ENCODE peak calls at places on chromosomes 12 and 14, in seven cellular contexts. J is upper lobe of left lung, H is tibial nerve, T is K562, S is sigmoid colon, N is heart left ventricle, L is prostate gland. I is an unnamed sample.

GRCh38 chr12:85016423-85016822 is 19.7 kb downstream of the TSPAN19 start:
- DNase-seq in T (no peak), N (no peak), L (no peak), S (no peak), J (no peak), H (peak), I (no peak)

GRCh38 chr14:78254911-78255431 is 84.8 kb downstream of the NRXN3 start:
- DNase-seq in H (no peak), S (no peak), L (no peak), J (no peak), T (no peak), N (no peak), I (no peak)

GRCh38 chr12:120855823-120856589 is 48.2 kb downstream of the SPPL3 start:
- DNase-seq in N (no peak), T (peak), J (no peak), H (no peak), L (no peak), S (no peak), I (no peak)

GRCh38 chr14:93160353-93160801 is 24.3 kb downstream of the MOAP1 start:
- DNase-seq in T (peak), H (no peak), L (no peak), S (no peak), N (no peak), J (no peak), I (no peak)

GRCh38 chr12:119145367-119145766 is 33.4 kb upstream of the HSPB8 start:
- DNase-seq in L (no peak), N (no peak), H (no peak), T (no peak), S (no peak), J (peak), I (no peak)

GRCh38 chr14:21084988-21085853 is 13.2 kb downstream of the ZNF219 start:
- DNase-seq in N (peak), T (no peak), J (peak), H (no peak), S (peak), L (peak), I (peak)

GRCh38 chr14:59417301-59417700 is 47.9 kb downstream of the GPR135 start:
- DNase-seq in H (no peak), L (no peak), S (no peak), T (no peak), J (no peak), N (no peak), I (no peak)

GRCh38 chr12:100413006-100413405 is 56.1 kb downstream of the SLC17A8 start:
- DNase-seq in J (no peak), S (no peak), H (no peak), N (no peak), T (no peak), L (no peak), I (no peak)

GRCh38 chr14:98606816-98607215 is 665.2 kb downstream of the BCL11B start:
- DNase-seq in N (no peak), J (peak), S (no peak), L (no peak), H (no peak), T (no peak), I (no peak)

GRCh38 chr14:99148131-99148530 is 123.9 kb downstream of the BCL11B start:
- DNase-seq in T (no peak), N (no peak), S (peak), L (no peak), H (no peak), J (no peak), I (peak)

GRCh38 chr14:68379510-68380303 is 413.2 kb downstream of the ZFP36L1 start:
- DNase-seq in N (no peak), L (peak), S (no peak), H (no peak), T (no peak), J (no peak), I (no peak)

GRCh38 chr12:63313139-63313538 is 162.1 kb upstream of the AVPR1A start:
- DNase-seq in S (no peak), N (no peak), H (no peak), T (no peak), J (no peak), L (no peak), I (no peak)

GRCh38 chr12:116594325-116595038 is 35.3 kb downstream of the MAP1LC3B2 start:
- DNase-seq in S (no peak), L (no peak), T (no peak), N (peak), H (no peak), J (no peak), I (peak)

GRCh38 chr12:15474766-15475165 is 152.5 kb downstream of the PTPRO start:
- DNase-seq in L (no peak), N (no peak), J (no peak), H (no peak), S (no peak), T (no peak), I (no peak)

GRCh38 chr12:68237523-68238070 is 12.0 kb upstream of the IL26 start:
- DNase-seq in J (no peak), L (no peak), T (no peak), N (no peak), H (no peak), S (no peak), I (no peak)

GRCh38 chr12:89669197-89669596 is 39.4 kb downstream of the ATP2B1 start:
- DNase-seq in H (no peak), S (no peak), N (no peak), J (no peak), T (no peak), L (no peak), I (no peak)

GRCh38 chr12:116773276-116773731 is 35.2 kb downstream of the RNFT2 start:
- DNase-seq in S (no peak), T (no peak), N (no peak), H (no peak), L (peak), J (no peak), I (no peak)

GRCh38 chr12:91965781-91966180 is 179.9 kb downstream of the BTG1 start:
- DNase-seq in T (no peak), L (no peak), J (no peak), H (no peak), S (no peak), N (no peak), I (no peak)

GRCh38 chr14:22900088-22900799 is 17.2 kb downstream of the REM2 start:
- DNase-seq in J (no peak), H (peak), T (peak), N (no peak), S (no peak), L (peak), I (peak)

GRCh38 chr12:131929530-131930456 is 717 bp downstream of the PUS1 start:
- DNase-seq in H (no peak), L (no peak), N (no peak), J (peak), T (peak), S (peak), I (no peak)

GRCh38 chr14:54727929-54728328 is 161.0 kb downstream of the SAMD4A start:
- DNase-seq in J (no peak), S (peak), N (no peak), L (no peak), T (no peak), H (no peak), I (peak)

GRCh38 chr12:30905483-30906009 is 21.0 kb upstream of the TSPAN11 start:
- DNase-seq in J (no peak), L (no peak), T (no peak), H (no peak), N (no peak), S (no peak), I (no peak)

GRCh38 chr12:31928246-31929139 is 30.7 kb upstream of the RESF1 start:
- DNase-seq in L (no peak), N (no peak), J (no peak), S (no peak), H (no peak), T (no peak), I (no peak)

GRCh38 chr14:69263364-69263763 is 3.4 kb downstream of the GALNT16 start:
- DNase-seq in T (no peak), J (no peak), H (peak), L (no peak), N (no peak), S (peak), I (peak)

GRCh38 chr14:100078216-100078780 is 13.1 kb downstream of the EVL start:
- DNase-seq in L (no peak), N (no peak), S (no peak), T (no peak), H (no peak), J (no peak), I (no peak)

GRCh38 chr14:20350860-20351259 is 7.4 kb downstream of the PARP2 start:
- DNase-seq in S (no peak), H (no peak), T (no peak), J (no peak), N (no peak), L (no peak), I (no peak)

GRCh38 chr12:53060721-53061276 is 10.9 kb downstream of the TNS2 start:
- DNase-seq in J (peak), L (no peak), T (no peak), H (no peak), S (peak), N (no peak), I (peak)

GRCh38 chr14:66746316-66747006 is 238.5 kb downstream of the GPHN start:
- DNase-seq in H (peak), L (no peak), J (no peak), N (no peak), T (peak), S (no peak), I (no peak)

GRCh38 chr12:49014547-49014946 is 4.0 kb downstream of the PRKAG1 start:
- DNase-seq in L (no peak), J (no peak), S (no peak), T (no peak), H (no peak), N (no peak), I (no peak)

GRCh38 chr12:121288941-121289340 is 7.6 kb downstream of the CAMKK2 start:
- DNase-seq in H (peak), J (no peak), S (no peak), N (no peak), T (peak), L (no peak), I (no peak)

GRCh38 chr12:113276946-113277500 is 55.8 kb downstream of the TPCN1 start:
- DNase-seq in S (peak), H (no peak), L (no peak), T (no peak), N (peak), J (no peak), I (no peak)

GRCh38 chr12:117476341-117476740 is 114.9 kb upstream of the NOS1 start:
- DNase-seq in H (no peak), S (no peak), J (no peak), L (no peak), T (no peak), N (no peak), I (no peak)

GRCh38 chr14:95098984-95099599 is 58.2 kb downstream of the DICER1 start:
- DNase-seq in T (peak), H (peak), J (no peak), L (peak), N (no peak), S (peak), I (peak)

GRCh38 chr12:63668028-63668799 is at the start of gene DPY19L2:
- DNase-seq in S (peak), T (no peak), N (peak), L (peak), H (peak), J (no peak), I (peak)

GRCh38 chr14:69880051-69880487 is 853 bp downstream of the SMOC1 start:
- DNase-seq in N (no peak), H (no peak), L (no peak), T (no peak), S (no peak), J (peak), I (no peak)

GRCh38 chr14:35963209-35963608 is 137.1 kb downstream of the BRMS1L start:
- DNase-seq in J (no peak), S (no peak), N (no peak), H (no peak), L (no peak), T (peak), I (no peak)

GRCh38 chr12:3311027-3311402 is 180.0 kb upstream of the PRMT8 start:
- DNase-seq in S (no peak), J (no peak), L (peak), T (no peak), N (no peak), H (no peak), I (no peak)

GRCh38 chr14:73223049-73223448 is 14.3 kb upstream of the PAPLN start:
- DNase-seq in S (no peak), H (peak), L (no peak), J (no peak), T (no peak), N (no peak), I (no peak)

GRCh38 chr14:76181546-76181945 is 29.8 kb downstream of the GPATCH2L start:
- DNase-seq in S (no peak), T (peak), H (no peak), L (no peak), N (no peak), J (no peak), I (no peak)
- TF ChIP-seq CTCF in S (no peak), T (no peak), H (no peak), L (no peak), N (no peak), J (no peak), I (no peak)

DNA sequence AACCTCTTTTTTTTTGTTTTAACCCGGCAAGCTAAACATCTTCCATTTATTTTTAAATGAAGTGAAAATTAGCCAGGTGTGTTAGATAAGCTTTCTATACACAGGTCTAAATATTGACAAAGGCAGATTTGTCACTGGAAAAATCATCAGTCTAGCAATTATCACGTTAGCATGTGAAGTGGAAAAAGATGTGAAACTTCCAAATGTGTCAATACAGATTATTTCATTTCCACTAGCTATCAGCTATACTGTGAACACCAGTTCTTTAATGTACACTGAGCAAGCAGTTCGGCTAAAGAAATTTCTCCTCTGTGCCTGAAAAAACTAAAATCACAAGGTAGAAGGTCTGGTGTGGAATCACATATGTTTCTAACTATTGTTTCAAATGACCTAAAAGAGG is 96.6 kb upstream of the G2E3 start:
- DNase-seq in N (no peak), T (no peak), J (no peak), H (no peak), L (no peak), S (no peak), I (no peak)
- H3K4me3 ChIP-seq in N (no peak), T (no peak), J (no peak), H (no peak), L (no peak), S (no peak), I (no peak)

DNA sequence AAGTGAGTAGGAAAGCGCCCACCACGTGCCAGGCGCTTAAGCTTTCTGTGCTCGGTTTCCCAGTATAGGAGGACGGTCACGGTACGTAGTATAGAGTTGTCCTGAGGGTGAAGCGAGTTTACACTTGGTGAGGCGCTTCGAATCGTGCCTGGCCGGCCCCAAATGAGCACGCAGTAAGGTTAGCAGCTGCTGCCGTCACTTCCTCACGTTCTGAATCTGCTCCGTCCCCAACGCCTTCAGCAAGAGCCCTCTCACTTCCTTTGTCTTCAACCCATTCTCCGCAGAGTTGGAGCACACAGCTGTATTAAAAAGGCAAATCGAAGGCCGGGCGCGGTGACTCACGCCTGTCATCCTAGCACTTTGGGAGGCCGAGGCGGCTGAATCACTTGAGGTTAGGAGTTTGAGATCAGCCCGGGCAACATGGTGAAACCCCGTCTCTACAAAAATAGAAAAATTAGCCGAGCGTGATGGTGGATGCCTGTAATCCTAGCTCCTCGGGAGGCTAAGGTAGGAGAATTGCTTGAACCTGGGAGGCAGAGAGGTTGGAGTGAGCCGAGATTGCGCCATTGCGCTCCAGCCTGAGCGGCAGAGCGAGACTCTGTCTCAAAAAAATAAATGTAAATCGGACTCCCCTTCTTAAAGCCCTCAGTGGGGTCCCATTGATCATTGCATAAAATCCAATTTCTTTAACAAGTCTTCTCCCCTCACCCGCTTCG is 725 bp downstream of the TDP1 start:
- DNase-seq in H (peak), N (peak), L (peak), S (peak), T (no peak), J (no peak), I (peak)
- TF ChIP-seq POLR2A in H (no peak), N (no peak), L (no peak), S (no peak), T (no peak), J (no peak), I (no peak)

DNA sequence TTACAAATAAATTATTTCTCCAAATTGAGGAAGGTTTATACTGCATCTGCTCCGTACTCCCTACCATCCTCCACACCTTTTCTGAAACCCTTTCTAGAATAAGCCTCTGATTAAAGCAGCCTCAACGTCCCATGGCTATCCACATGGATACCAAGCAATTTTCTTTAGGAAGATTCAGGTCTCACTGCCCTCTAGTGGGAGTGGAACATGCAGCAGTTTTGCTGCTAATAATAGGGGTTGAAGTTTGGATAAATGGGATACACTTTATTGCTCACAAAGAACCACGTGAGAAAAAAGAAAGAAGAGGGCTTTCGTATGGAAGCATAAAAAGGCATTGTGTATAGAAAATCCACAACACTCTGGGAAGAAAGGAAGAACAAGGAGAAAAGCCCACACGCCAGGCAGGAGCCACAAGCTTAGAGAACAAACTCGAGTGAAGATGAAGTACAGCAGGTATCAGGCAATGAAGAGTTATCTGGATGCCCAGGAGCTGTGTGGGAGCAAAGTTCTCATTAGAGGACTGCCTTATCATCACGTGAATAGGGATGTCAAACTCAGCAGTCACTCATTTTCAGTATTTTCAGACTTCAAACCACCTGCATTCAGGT is 45.8 kb downstream of the CCER1 start:
- DNase-seq in J (no peak), H (peak), T (no peak), N (no peak), S (no peak), L (no peak), I (no peak)
- TF ChIP-seq CTCF in J (peak), H (peak), T (no peak), N (peak), S (peak), L (peak), I (no peak)

GRCh38 chr12:93078577-93078976 is 149.5 kb upstream of the EEA1 start:
- DNase-seq in J (no peak), S (no peak), T (no peak), H (no peak), N (no peak), L (no peak), I (no peak)
- H3K4me3 ChIP-seq in J (no peak), S (no peak), T (no peak), H (no peak), N (no peak), L (no peak), I (no peak)